ENCODE peak calls at places on chromosomes 4 and X, in seven cellular contexts. K is ecto neural progenitor cell, I is B cell, H is AG09309, Y is fibroblast of pulmonary artery, Z is nephron progenitor cell, G is GM19239. V is an unnamed sample.

GRCh38 chr4:62871057-62871456 is 1538.2 kb downstream of the TECRL start:
- DNase-seq in K (no peak), I (no peak), H (no peak), Y (no peak), Z (no peak), G (no peak), V (no peak)

GRCh38 chrX:45843518-45843917 is 642.8 kb upstream of the DIPK2B start:
- DNase-seq in K (no peak), I (no peak), H (no peak), Y (peak; percentile 33), Z (no peak), G (no peak), V (no peak)

GRCh38 chrX:53317365-53318069 is 36.1 kb upstream of the IQSEC2 start:
- DNase-seq in K (peak; percentile 77), I (peak; percentile 86), H (no peak), Y (peak; percentile 56), Z (peak; percentile 76), G (peak; percentile 62), V (no peak)

GRCh38 chr4:58456727-58457384 is 1346.7 kb upstream of the IGFBP7 start:
- DNase-seq in K (no peak), I (no peak), H (no peak), Y (no peak), Z (no peak), G (no peak), V (no peak)

GRCh38 chr4:155722336-155722735 is 36.5 kb upstream of the GUCY1B1 start:
- DNase-seq in K (no peak), I (no peak), H (no peak), Y (no peak), Z (no peak), G (no peak), V (no peak)

GRCh38 chr4:7214359-7214758 is 22.0 kb downstream of the SORCS2 start:
- DNase-seq in K (no peak), I (no peak), H (no peak), Y (no peak), Z (no peak), G (no peak), V (no peak)

GRCh38 chr4:10225096-10225495 is 108.5 kb upstream of the WDR1 start:
- DNase-seq in K (no peak), I (no peak), H (no peak), Y (no peak), Z (no peak), G (no peak), V (no peak)

GRCh38 chrX:24619647-24620046 is 27.5 kb downstream of the PCYT1B start:
- DNase-seq in K (no peak), I (no peak), H (peak; percentile 5), Y (peak; percentile 52), Z (no peak), G (no peak), V (no peak)

GRCh38 chr4:2062808-2063524 is 3.8 kb downstream of the NAT8L start:
- DNase-seq in K (no peak), I (peak; percentile 46), H (no peak), Y (no peak), Z (no peak), G (no peak), V (no peak)

GRCh38 chr4:155434904-155435303 is 58.1 kb upstream of the MAP9 start:
- DNase-seq in K (no peak), I (no peak), H (no peak), Y (peak; percentile 10), Z (no peak), G (no peak), V (no peak)

GRCh38 chrX:124719060-124719459 is 372.7 kb downstream of the SH2D1A start:
- DNase-seq in K (no peak), I (no peak), H (no peak), Y (no peak), Z (no peak), G (no peak), V (no peak)

GRCh38 chr4:29224911-29225310 is 1495.3 kb upstream of the PCDH7 start:
- DNase-seq in K (no peak), I (no peak), H (no peak), Y (no peak), Z (no peak), G (no peak), V (no peak)

V was measured in vagina.